ENCODE peak calls at places on chromosomes 5 and 9, in six cellular contexts. F is breast epithelium; I is fibroblast of lung; G is SJSA1; H is esophagus squamous epithelium; X is CD8-positive, alpha-beta memory T cell. A is an unnamed sample. For H3K9me3, the result is how much of the 10 kb centered on the place peaks cover.

GRCh38 chr5:135012951-135013391 is 21.1 kb downstream of the PITX1 start:
- DNase-seq in F (peak), I (no peak), G (peak), H (no peak), X (no peak), A (peak)

GRCh38 chr9:115135786-115136185 is 17.8 kb upstream of the TNC start:
- DNase-seq in F (no peak), I (peak), G (no peak), H (no peak), X (no peak), A (peak)

GRCh38 chr9:6552033-6552737 is 93.3 kb downstream of the GLDC start:
- DNase-seq in F (no peak), I (peak), G (peak), H (no peak), X (no peak), A (peak)

GRCh38 chr5:172731286-172732073 is 39.5 kb downstream of the DUSP1 start:
- DNase-seq in F (peak), I (no peak), G (no peak), H (no peak), X (no peak), A (no peak)

GRCh38 chr9:116760636-116761035 is 73.5 kb downstream of the TRIM32 start:
- DNase-seq in F (no peak), I (no peak), G (no peak), H (no peak), X (no peak), A (no peak)

GRCh38 chr5:67805666-67806348 is 409.7 kb upstream of the PIK3R1 start:
- DNase-seq in F (no peak), I (no peak), G (no peak), H (no peak), X (no peak), A (no peak)

GRCh38 chr9:77457916-77458592 is 190.1 kb downstream of the GNA14 start:
- DNase-seq in F (peak), I (peak), G (peak), H (no peak), X (peak), A (peak)

GRCh38 chr5:153959134-153959957 is 79.4 kb downstream of the FAM114A2 start:
- DNase-seq in F (peak), I (peak), G (no peak), H (no peak), X (no peak), A (peak)

GRCh38 chr5:476102-476813 is 33.3 kb downstream of the EXOC3 start:
- DNase-seq in F (no peak), I (no peak), G (no peak), H (no peak), X (no peak), A (no peak)
- H3K9me3 ChIP-seq in F (under half), I (under half), G (under half), H (under half), X (under half), A (under half)

GRCh38 chr5:150946351-150946905 is 41.6 kb upstream of the ZNF300 start:
- DNase-seq in F (peak), I (peak), G (no peak), H (no peak), X (no peak), A (no peak)

GRCh38 chr5:150945501-150945900 is 40.7 kb upstream of the ZNF300 start:
- DNase-seq in F (no peak), I (peak), G (no peak), H (no peak), X (no peak), A (no peak)

GRCh38 chr5:150948539-150948938 is 43.8 kb upstream of the ZNF300 start:
- DNase-seq in F (no peak), I (no peak), G (no peak), H (no peak), X (no peak), A (no peak)

GRCh38 chr5:150945947-150946346 is 41.2 kb upstream of the ZNF300 start:
- DNase-seq in F (no peak), I (peak), G (no peak), H (no peak), X (no peak), A (no peak)
- H3K9me3 ChIP-seq in F (under half), I (under half), G (under half), H (half or more), X (under half), A (half or more)

DNA sequence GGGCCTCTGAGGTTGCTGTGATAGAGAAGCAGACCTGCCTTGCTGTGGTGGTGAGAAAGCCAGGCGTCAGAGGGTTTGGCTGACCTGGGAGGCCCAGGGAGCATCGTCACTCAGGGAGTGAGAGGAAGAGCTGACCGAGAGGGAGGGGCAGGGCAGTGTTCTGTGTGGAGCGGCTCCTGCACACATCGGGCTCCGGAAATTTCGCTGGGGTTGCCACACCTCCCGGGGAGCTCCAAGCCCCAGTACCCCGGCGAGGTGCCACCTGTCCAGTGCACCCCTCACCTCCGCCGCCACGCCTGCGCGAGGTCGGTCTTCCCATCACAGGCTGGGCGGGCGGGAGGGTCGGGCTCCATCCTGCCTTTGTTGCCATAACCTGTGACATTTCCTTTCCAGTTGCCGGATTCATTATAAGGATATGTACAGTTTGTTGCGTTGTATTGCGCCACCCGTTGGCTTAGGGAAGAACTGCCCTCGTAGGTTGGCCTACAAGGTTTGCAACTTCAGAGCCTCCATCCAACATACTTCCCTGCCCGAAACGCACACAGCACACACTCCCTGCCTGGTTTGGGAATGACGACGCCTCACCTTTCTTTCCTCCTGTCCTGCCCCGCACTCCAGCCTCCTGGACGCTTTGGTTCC is 223.2 kb downstream of the CACNA1B start:
- DNase-seq in F (peak), I (no peak), G (no peak), H (no peak), X (no peak), A (no peak)
- H3K9me3 ChIP-seq in F (under half), I (under half), G (under half), H (under half), X (under half), A (under half)

DNA sequence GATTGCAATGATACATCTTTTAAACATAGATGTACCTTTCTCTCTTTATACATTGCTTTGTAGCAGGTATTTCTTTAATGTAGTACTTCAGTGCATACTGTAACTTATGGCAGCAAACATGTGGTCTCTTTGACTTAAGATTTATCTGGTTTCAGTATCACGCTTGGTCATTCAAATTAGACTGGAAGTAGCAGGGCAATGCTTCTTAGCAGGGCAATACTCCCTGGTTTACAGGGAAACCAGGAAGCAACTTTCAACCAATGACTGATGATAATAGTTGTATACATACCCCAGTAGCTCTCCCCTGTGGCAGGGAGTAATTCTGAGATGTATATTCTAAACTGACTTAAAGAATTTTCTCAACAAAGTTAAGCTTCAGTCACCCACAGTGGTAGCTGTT is 761.1 kb upstream of the CDH10 start:
- DNase-seq in F (no peak), I (no peak), G (no peak), H (no peak), X (no peak), A (no peak)
- H3K9me3 ChIP-seq in F (under half), I (under half), G (under half), H (under half), X (under half), A (under half)

GRCh38 chr5:27276119-27276518 is 237.7 kb upstream of the CDH9 start:
- DNase-seq in F (no peak), I (no peak), G (no peak), H (no peak), X (no peak), A (no peak)

DNA sequence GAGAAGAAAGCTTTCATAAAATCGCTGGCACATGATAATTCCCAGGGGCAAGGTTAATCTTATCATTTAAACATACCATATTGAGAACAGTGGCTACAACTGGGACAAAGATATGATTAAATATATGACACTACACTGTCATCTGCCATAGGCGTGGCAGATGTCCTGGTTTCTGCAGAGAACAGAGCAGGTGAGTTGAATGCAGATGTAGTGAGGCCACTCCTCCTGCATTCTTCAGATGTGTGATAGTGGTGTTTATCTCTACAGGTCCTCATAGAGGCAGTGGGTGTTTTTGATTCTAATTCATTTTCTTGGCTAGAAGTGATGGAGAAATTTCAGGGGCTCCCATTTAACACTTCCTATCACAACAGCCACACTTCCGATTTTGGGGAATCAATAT is 237.0 kb upstream of the CDH9 start:
- DNase-seq in F (no peak), I (no peak), G (no peak), H (no peak), X (no peak), A (no peak)
- H3K9me3 ChIP-seq in F (under half), I (under half), G (under half), H (under half), X (under half), A (under half)

DNA sequence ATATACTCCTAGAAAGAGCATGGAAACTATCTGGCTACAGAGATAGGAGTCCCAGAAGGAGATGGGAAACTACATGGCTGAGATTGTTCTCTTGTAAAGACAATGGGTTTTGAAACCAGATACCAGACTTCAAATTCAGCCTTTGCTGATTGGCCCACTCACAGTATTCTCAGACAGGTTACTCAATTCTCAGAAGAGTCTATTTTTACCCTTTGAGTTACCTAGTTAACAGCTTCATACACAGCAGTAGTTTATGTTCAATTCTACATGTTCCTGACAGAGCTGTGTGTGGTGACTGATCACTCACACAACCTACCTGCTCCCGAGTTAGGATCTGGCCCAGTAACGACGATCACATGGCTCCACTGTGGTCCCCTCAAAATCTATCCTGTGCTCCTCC is 14.0 kb downstream of the ZFP62 start:
- DNase-seq in F (no peak), I (no peak), G (no peak), H (no peak), X (no peak), A (no peak)
- H3K9me3 ChIP-seq in F (under half), I (under half), G (under half), H (under half), X (under half), A (under half)

DNA sequence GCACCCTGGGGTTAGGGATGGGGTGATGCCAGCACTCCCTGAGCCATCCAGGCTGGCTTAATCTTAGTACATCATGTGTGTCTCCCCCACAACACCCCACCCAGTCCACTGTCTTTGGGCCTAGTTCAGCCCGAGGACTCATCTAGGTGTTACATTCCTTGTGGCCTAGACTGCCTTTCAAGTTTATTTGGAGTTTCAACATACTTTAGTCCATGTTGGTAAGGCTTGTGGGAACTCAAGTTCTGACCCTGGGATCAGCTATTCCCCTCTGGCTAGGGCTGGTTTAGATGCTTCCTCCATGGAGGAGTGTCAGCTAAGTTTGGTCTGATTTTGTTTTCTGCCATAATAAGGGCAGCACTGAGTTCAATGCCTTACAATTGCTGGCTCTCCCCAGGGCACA is 302.4 kb downstream of the SMARCA2 start:
- DNase-seq in F (peak), I (no peak), G (no peak), H (no peak), X (no peak), A (no peak)
- H3K9me3 ChIP-seq in F (under half), I (under half), G (under half), H (under half), X (under half), A (under half)

A was measured in adipocyte.